ENCODE peak calls at places on chromosomes 13 and 19, in six cellular contexts. L is H54; K is activated CD4-positive, alpha-beta T cell treated with anti-CD3 and anti-CD28 coated beads for 1 hour; R is activated CD4-positive, CD25-positive, alpha-beta regulatory T cell treated with anti-CD3 and anti-CD28 coated beads, Interleukin-2, amount 50 U/mL, for 16 hours; A is memory B cell; J is CD4-positive, alpha-beta T cell. P is an unnamed sample.
A peak's percentile ranks its signal among the peaks of the same experiment; 100 is the strongest.

GRCh38 chr19:16197188-16197621 is 506 bp upstream of the AP1M1 start:
- DNase-seq in A (no peak), L (peak; percentile 27), K (no peak), J (no peak), R (no peak), P (peak; percentile 81)

GRCh38 chr19:57708641-57709354 is at the start of gene ZNF154:
- DNase-seq in J (peak; percentile 64), R (no peak), K (peak; percentile 11), L (no peak), A (peak; percentile 64), P (peak; percentile 24)

GRCh38 chr19:49229416-49229815 is 71.8 kb downstream of the TRPM4 start:
- DNase-seq in K (no peak), A (no peak), J (no peak), R (no peak), L (no peak), P (no peak)

GRCh38 chr13:25371608-25372274 is at the start of gene ATP8A2:
- DNase-seq in J (no peak), K (no peak), L (no peak), A (no peak), R (no peak), P (no peak)

GRCh38 chr19:10043286-10043927 is 30.1 kb downstream of the RDH8 start:
- DNase-seq in J (no peak), L (no peak), A (no peak), K (no peak), R (no peak), P (no peak)

GRCh38 chr13:47893527-47893926 is 107.5 kb downstream of the SUCLA2 start:
- DNase-seq in K (no peak), L (no peak), R (no peak), A (no peak), J (no peak), P (no peak)

GRCh38 chr19:41535029-41535622 is 40.8 kb upstream of the CEACAM21 start:
- DNase-seq in A (peak; percentile 40), R (no peak), J (no peak), L (no peak), K (no peak), P (no peak)

GRCh38 chr13:38819053-38819452 is 132.2 kb downstream of the FREM2 start:
- DNase-seq in L (no peak), A (no peak), K (no peak), R (no peak), J (no peak), P (no peak)

GRCh38 chr19:6999938-7000732 is 21.1 kb downstream of the MBD3L2B start:
- DNase-seq in J (no peak), R (no peak), A (no peak), L (no peak), K (no peak), P (no peak)

GRCh38 chr13:20684535-20684934 is 19.0 kb upstream of the IL17D start:
- DNase-seq in K (no peak), R (no peak), L (no peak), A (no peak), J (no peak), P (no peak)

GRCh38 chr19:31718898-31719297 is 369.7 kb upstream of the TSHZ3 start:
- DNase-seq in L (no peak), A (no peak), K (no peak), R (no peak), J (no peak), P (no peak)

GRCh38 chr13:29868581-29868980 is 18.2 kb upstream of the UBL3 start:
- DNase-seq in L (no peak), A (no peak), J (no peak), R (no peak), K (no peak), P (no peak)

GRCh38 chr13:113769106-113769505 is 10.1 kb downstream of the TMEM255B start:
- DNase-seq in A (no peak), K (no peak), J (no peak), R (no peak), L (no peak), P (no peak)

GRCh38 chr13:77345150-77345780 is 18.4 kb upstream of the MYCBP2 start:
- DNase-seq in L (no peak), K (no peak), J (no peak), A (no peak), R (no peak), P (no peak)